ENCODE peak calls at places on chromosomes 7 and 10, in five cellular contexts. J, I, S, C and D are unnamed samples.

GRCh38 chr7:127409629-127410028 is 17.1 kb upstream of the ZNF800 start:
- DNase-seq in S (no peak), I (no peak), C (no peak), J (no peak), D (no peak)

GRCh38 chr7:7920056-7920455 is 48.5 kb upstream of the GLCCI1 start:
- DNase-seq in S (no peak), J (peak), I (no peak), C (no peak), D (no peak)

GRCh38 chr10:665579-666091 is 23.8 kb downstream of the DIP2C start:
- DNase-seq in J (no peak), I (no peak), S (peak), C (peak), D (no peak)

GRCh38 chr7:36231406-36231805 is 78.4 kb downstream of the EEPD1 start:
- DNase-seq in I (no peak), J (no peak), C (no peak), S (no peak), D (no peak)

GRCh38 chr7:92797693-92798092 is 38.7 kb downstream of the CDK6 start:
- DNase-seq in S (no peak), J (no peak), I (no peak), C (no peak), D (no peak)

GRCh38 chr7:601573-602340 is 82.1 kb upstream of the PDGFA start:
- DNase-seq in C (peak), I (no peak), S (peak), J (no peak), D (no peak)

GRCh38 chr7:157476654-157477549 is 140.1 kb downstream of the DNAJB6 start:
- DNase-seq in C (peak), J (no peak), I (no peak), S (no peak), D (no peak)

GRCh38 chr10:49115015-49115795 is at the start of gene VSTM4:
- DNase-seq in J (no peak), S (peak), C (peak), I (no peak), D (no peak)

GRCh38 chr10:12067336-12067735 is 1.4 kb upstream of the DHTKD1 start:
- DNase-seq in J (no peak), S (no peak), I (no peak), C (no peak), D (peak)

GRCh38 chr7:133135451-133135850 is 53.6 kb upstream of the CHCHD3 start:
- DNase-seq in I (no peak), C (no peak), S (no peak), J (no peak), D (no peak)

GRCh38 chr10:124384142-124384541 is 34.6 kb downstream of the OAT start:
- DNase-seq in C (peak), S (no peak), I (no peak), J (no peak), D (no peak)

GRCh38 chr10:96618648-96619047 is 31.8 kb upstream of the TM9SF3 start:
- DNase-seq in I (peak), S (no peak), J (no peak), C (no peak), D (no peak)

GRCh38 chr10:68192113-68192512 is 39.8 kb downstream of the ATOH7 start:
- DNase-seq in C (no peak), J (no peak), S (no peak), I (no peak), D (peak)

GRCh38 chr7:48074231-48074654 is 14.8 kb upstream of the UPP1 start:
- DNase-seq in I (no peak), C (no peak), S (no peak), J (no peak), D (no peak)

GRCh38 chr7:73521636-73522080 is 435 bp downstream of the BAZ1B start:
- DNase-seq in C (peak), J (peak), I (no peak), S (peak), D (peak)

GRCh38 chr10:128701381-128701780 is 575.2 kb upstream of the MKI67 start:
- DNase-seq in I (no peak), J (no peak), C (no peak), S (no peak), D (no peak)

GRCh38 chr10:133528845-133529575 is 1.8 kb downstream of the CYP2E1 start:
- DNase-seq in J (no peak), C (no peak), I (no peak), S (peak), D (no peak)

GRCh38 chr10:76150139-76150885 is 718.9 kb downstream of the LRMDA start:
- DNase-seq in I (peak), S (no peak), C (peak), J (no peak), D (peak)

GRCh38 chr7:31782411-31782991 is 95.5 kb downstream of the PPP1R17 start:
- DNase-seq in C (no peak), J (peak), I (no peak), S (no peak), D (peak)

GRCh38 chr7:131919920-131920709 is 363.7 kb upstream of the PODXL start:
- DNase-seq in S (no peak), J (no peak), I (no peak), C (no peak), D (no peak)

GRCh38 chr7:92835140-92835850 is 1.1 kb downstream of the CDK6 start:
- DNase-seq in S (peak), J (peak), I (peak), C (peak), D (peak)

GRCh38 chr7:105594034-105594433 is 12.7 kb upstream of the EFCAB10 start:
- DNase-seq in I (peak), S (no peak), J (no peak), C (no peak), D (no peak)

GRCh38 chr7:4683043-4683883 is 1.2 kb downstream of the FOXK1 start:
- DNase-seq in C (peak), J (no peak), S (peak), I (peak), D (peak)

GRCh38 chr10:78594938-78595645 is 473.7 kb upstream of the ZMIZ1 start:
- DNase-seq in J (peak), I (no peak), S (no peak), C (no peak), D (no peak)

GRCh38 chr7:52779004-52779403 is 256.4 kb upstream of the POM121L12 start:
- DNase-seq in I (no peak), J (no peak), C (no peak), S (no peak), D (no peak)

GRCh38 chr7:29894238-29894637 is 87.9 kb downstream of the WIPF3 start:
- DNase-seq in I (no peak), J (no peak), C (no peak), S (no peak), D (no peak)

GRCh38 chr7:106369349-106369748 is 84.6 kb upstream of the NAMPT start:
- DNase-seq in C (no peak), J (no peak), I (no peak), S (no peak), D (peak)

GRCh38 chr7:53350241-53350640 is 314.8 kb downstream of the POM121L12 start:
- DNase-seq in S (no peak), C (no peak), I (no peak), J (peak), D (peak)

GRCh38 chr7:156935250-156935649 is 14.3 kb upstream of the NOM1 start:
- DNase-seq in I (no peak), J (no peak), C (no peak), S (no peak), D (no peak)

GRCh38 chr10:123890246-123890645 is 1.4 kb downstream of the CPXM2 start:
- DNase-seq in S (no peak), I (no peak), J (no peak), C (no peak), D (no peak)

GRCh38 chr7:128197989-128198580 is 43.0 kb upstream of the LEP start:
- DNase-seq in S (no peak), I (no peak), C (no peak), J (no peak), D (no peak)

GRCh38 chr7:129845178-129845971 is 107.4 kb downstream of the UBE2H start:
- DNase-seq in S (no peak), C (no peak), J (no peak), I (no peak), D (peak)

GRCh38 chr10:23065549-23065948 is 29.8 kb upstream of the MSRB2 start:
- DNase-seq in I (peak), J (no peak), C (peak), S (no peak), D (peak)

GRCh38 chr7:158729646-158730382 is 25.2 kb upstream of the NCAPG2 start:
- DNase-seq in S (no peak), C (no peak), I (no peak), J (no peak), D (no peak)

GRCh38 chr7:126574838-126575250 is 677.9 kb downstream of the GRM8 start:
- DNase-seq in C (no peak), S (no peak), J (no peak), I (no peak), D (peak)

GRCh38 chr10:71368639-71369038 is 28.1 kb upstream of the CDH23 start:
- DNase-seq in C (no peak), S (no peak), J (peak), I (no peak), D (no peak)
- TF ChIP-seq CTCF in C (no peak), S (no peak), J (peak), I (no peak), D (no peak)

GRCh38 chr7:151839511-151839921 is 37.4 kb downstream of the PRKAG2 start:
- DNase-seq in C (no peak), J (no peak), I (no peak), S (no peak), D (no peak)

GRCh38 chr7:151837285-151838042 is 39.5 kb downstream of the PRKAG2 start:
- DNase-seq in S (no peak), C (no peak), I (no peak), J (no peak), D (no peak)

GRCh38 chr7:151838072-151838471 is 38.8 kb downstream of the PRKAG2 start:
- DNase-seq in J (no peak), I (no peak), C (no peak), S (no peak), D (no peak)

GRCh38 chr7:151840088-151840910 is 36.6 kb downstream of the PRKAG2 start:
- DNase-seq in C (no peak), J (no peak), I (no peak), S (no peak), D (no peak)

DNA sequence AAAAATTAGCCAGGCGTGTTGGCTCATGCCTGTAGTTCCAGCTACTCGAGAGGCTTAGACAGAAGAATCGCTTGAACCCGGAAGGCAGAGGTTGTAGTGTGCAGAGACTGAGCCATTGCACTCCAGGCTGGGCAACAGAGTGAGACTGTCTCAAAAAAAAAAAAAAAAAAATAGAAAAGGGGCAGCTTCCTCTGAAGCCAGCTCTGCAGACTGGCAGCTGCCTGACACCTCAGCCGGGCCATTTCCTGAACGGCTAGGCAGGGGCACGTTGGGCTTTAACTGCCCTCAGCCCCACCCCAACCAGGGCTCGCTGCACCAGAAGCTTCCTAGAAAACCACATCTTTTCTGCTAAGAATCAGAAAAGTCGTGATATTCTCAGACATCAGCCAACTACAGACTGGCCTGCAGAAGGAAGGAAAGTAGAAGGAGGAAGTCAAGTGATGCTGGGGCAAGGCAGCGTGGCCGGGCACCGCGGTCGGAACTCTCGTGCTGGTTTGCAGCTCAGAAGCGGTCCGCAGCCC is 38.0 kb downstream of the PRKAG2 start:
- DNase-seq in J (peak), S (peak), C (no peak), I (no peak), D (no peak)
- H3K27ac ChIP-seq in J (no peak), S (no peak), C (no peak), I (no peak), D (no peak)

GRCh38 chr10:98013122-98013521 is 17.3 kb downstream of the CRTAC1 start:
- DNase-seq in I (no peak), C (no peak), S (no peak), J (no peak), D (no peak)
- TF ChIP-seq CTCF in I (no peak), C (no peak), S (no peak), J (peak), D (no peak)

GRCh38 chr7:134532155-134533089 is 5.1 kb downstream of the AKR1B10 start:
- DNase-seq in J (no peak), C (no peak), I (no peak), S (no peak), D (peak)
- H3K27ac ChIP-seq in J (no peak), C (no peak), I (no peak), S (no peak), D (peak)

GRCh38 chr10:117590516-117590915 is 48.0 kb downstream of the EMX2 start:
- DNase-seq in I (no peak), S (no peak), J (no peak), C (no peak), D (no peak)

DNA sequence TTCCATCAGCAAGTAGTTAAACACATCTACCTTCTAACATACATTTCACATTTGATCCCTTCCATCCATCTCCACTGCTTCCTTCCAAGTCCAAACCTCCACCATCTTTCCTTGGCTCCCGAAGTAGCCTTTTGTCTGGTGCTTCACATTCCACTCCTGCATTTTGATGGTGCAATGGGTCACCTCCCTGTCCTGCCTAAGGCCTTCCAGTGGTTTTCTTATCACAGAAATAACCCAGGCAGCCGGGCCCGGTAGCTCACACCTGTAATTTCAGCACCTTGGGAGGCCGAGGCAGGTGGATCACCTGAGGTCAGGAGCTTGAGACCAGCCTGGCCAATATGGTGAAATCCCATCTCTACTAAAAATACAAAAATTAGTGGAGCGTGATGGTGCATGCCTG is 44.5 kb downstream of the EMX2 start:
- DNase-seq in I (no peak), S (no peak), C (no peak), J (no peak), D (no peak)
- TF ChIP-seq CTCF in I (no peak), S (no peak), C (no peak), J (no peak), D (no peak)